ENCODE peak calls at places on chromosomes 12 and 14, in seven cellular contexts. W is SK-N-SH, C is HCT116, H is K562, J is HepG2, O is H1, R is GM12878. A is an unnamed sample.

GRCh38 chr14:61460853-61461611 is 139.7 kb downstream of the PRKCH start:
- DNase-seq in C (no peak), J (peak; percentile 58), R (no peak), W (no peak), H (peak; percentile 13), O (no peak), A (no peak)

GRCh38 chr14:72962829-72963312 is 36.6 kb downstream of the DCAF4 start:
- DNase-seq in H (peak; percentile 62), W (no peak), C (peak; percentile 92), R (no peak), J (peak; percentile 48), O (peak; percentile 54), A (peak; percentile 43)

GRCh38 chr14:93792391-93792790 is 4.1 kb upstream of the PRIMA1 start:
- DNase-seq in J (no peak), R (no peak), C (no peak), W (no peak), H (no peak), O (no peak), A (no peak)

GRCh38 chr12:125128806-125129571 is 63.8 kb downstream of the AACS start:
- DNase-seq in J (no peak), R (no peak), W (no peak), O (no peak), H (no peak), C (no peak), A (no peak)

GRCh38 chr12:116484807-116485206 is 74.4 kb upstream of the MAP1LC3B2 start:
- DNase-seq in O (no peak), W (no peak), R (no peak), J (no peak), H (no peak), C (no peak), A (no peak)

GRCh38 chr14:64983439-64984310 is 3.0 kb upstream of the FNTB start:
- DNase-seq in W (peak; percentile 65), R (no peak), C (peak; percentile 16), J (peak; percentile 45), H (peak; percentile 29), O (no peak), A (peak; percentile 79)

GRCh38 chr12:128120035-128120434 is 146.9 kb upstream of the TMEM132C start:
- DNase-seq in J (no peak), O (no peak), H (no peak), C (no peak), W (no peak), R (no peak), A (no peak)

GRCh38 chr12:130073721-130074120 is 88.5 kb upstream of the FZD10 start:
- DNase-seq in R (no peak), J (no peak), C (no peak), W (no peak), O (no peak), H (no peak), A (no peak)

GRCh38 chr14:105294142-105294597 is 6.6 kb downstream of the BRF1 start:
- DNase-seq in H (no peak), R (no peak), O (no peak), J (no peak), W (peak; percentile 91), C (no peak), A (no peak)

GRCh38 chr12:77124767-77125166 is 59.4 kb upstream of the E2F7 start:
- DNase-seq in O (no peak), W (no peak), J (no peak), R (no peak), H (no peak), C (no peak), A (no peak)

GRCh38 chr12:47903151-47903611 is 1.6 kb downstream of the VDR start:
- DNase-seq in R (no peak), C (no peak), J (no peak), O (no peak), H (peak; percentile 16), W (no peak), A (no peak)

GRCh38 chr14:64082837-64083236 is 211.3 kb downstream of the ESR2 start:
- DNase-seq in W (no peak), R (no peak), C (no peak), J (no peak), O (no peak), H (no peak), A (no peak)

GRCh38 chr14:63605041-63605532 is 36.6 kb downstream of the WDR89 start:
- DNase-seq in R (no peak), O (no peak), J (no peak), H (no peak), C (no peak), W (no peak), A (no peak)

GRCh38 chr14:101932668-101933067 is 31.7 kb upstream of the DYNC1H1 start:
- DNase-seq in W (no peak), J (peak; percentile 31), O (no peak), H (no peak), R (no peak), C (no peak), A (no peak)

GRCh38 chr12:6941267-6941666 is 2.3 kb upstream of the RNU7-1 start:
- DNase-seq in O (no peak), W (no peak), J (no peak), C (no peak), H (no peak), R (no peak), A (no peak)

GRCh38 chr12:6937481-6938352 is 5.9 kb upstream of the RNU7-1 start:
- DNase-seq in C (peak; percentile 92), R (peak; percentile 90), O (no peak), W (peak; percentile 92), J (peak; percentile 91), H (peak; percentile 81), A (peak; percentile 90)

GRCh38 chr12:6936642-6937480 is 6.8 kb upstream of the RNU7-1 start:
- DNase-seq in O (no peak), C (no peak), W (peak; percentile 51), H (no peak), J (no peak), R (no peak), A (no peak)

GRCh38 chr12:6938353-6939186 is 5.0 kb upstream of the RNU7-1 start:
- DNase-seq in C (no peak), O (no peak), J (no peak), R (no peak), W (peak; percentile 14), H (no peak), A (no peak)

DNA sequence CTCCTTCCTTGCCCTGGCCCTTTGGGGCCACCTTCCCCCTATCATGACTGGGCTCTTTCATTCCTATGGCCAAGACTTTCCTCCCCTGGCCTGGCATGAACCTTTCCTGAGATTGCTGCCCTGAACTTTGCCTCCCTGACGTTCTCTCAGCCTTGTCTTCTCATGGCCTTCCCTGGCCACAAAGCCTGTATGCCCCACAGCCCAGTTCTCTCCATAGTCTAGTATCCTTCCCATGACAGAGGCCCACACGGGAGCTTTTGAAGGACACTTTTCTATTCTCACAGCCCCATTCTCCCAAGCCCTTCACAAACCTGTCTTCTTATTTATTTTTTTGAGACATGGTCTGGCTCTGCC is 4.5 kb upstream of the RNU7-1 start:
- DNase-seq in R (no peak), J (no peak), O (no peak), W (no peak), H (no peak), C (no peak), A (no peak)
- TF ChIP-seq JUND in R (no peak), J (no peak), O (no peak), W (no peak), H (no peak), C (no peak), A (no peak)

DNA sequence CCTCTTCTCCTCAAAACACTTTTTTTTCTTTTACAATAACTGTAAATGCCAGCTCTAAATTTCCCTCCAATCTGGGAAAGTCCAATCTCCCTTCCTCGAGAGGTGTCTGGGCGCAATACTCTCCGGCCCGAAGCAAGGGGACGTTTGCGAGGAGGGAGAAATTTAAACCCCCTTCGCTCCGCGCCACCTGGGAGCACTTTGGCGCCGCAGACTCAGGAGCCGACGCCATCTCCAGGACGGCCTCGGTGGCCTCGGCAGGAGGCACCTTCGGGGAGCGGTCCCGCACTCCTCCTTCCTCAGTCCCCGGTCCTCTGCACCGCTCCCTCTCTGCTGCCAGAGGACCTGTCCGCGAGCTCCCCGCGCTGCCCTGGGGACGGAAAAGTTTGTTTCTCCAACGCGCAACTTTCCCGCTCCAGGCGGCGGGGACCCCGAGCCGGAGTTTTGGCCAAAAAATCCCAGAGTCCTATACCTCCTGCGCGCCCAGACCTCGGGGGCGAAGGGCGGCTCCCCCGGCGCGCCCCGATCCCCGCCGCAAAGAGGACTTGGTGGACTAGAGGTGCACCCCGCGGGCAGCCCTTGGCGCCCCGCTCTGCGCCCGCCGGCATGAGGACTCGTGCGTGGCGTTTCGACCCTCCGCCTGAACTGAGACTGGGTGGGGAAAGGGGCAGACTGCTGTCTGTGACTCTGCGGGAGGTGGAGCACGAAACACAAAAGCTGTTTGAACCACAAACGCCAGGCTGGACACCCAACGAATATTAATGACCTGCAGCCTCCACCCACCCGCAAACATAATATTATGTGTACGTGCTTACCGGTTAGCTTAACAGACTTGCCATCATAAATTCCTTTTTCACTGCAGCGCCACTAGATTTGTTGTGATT is 95.1 kb upstream of the HMGA2 start:
- DNase-seq in C (peak; percentile 59), W (no peak), H (no peak), O (no peak), R (no peak), J (no peak), A (no peak)
- TF ChIP-seq JUND in C (peak; percentile 41), W (no peak), H (no peak), O (no peak), R (no peak), J (no peak), A (no peak)

GRCh38 chr14:84403585-84403984 is 1126.4 kb upstream of the FLRT2 start:
- DNase-seq in H (no peak), W (no peak), C (no peak), O (no peak), J (no peak), R (no peak), A (peak; percentile 76)
- TF ChIP-seq JUND in H (no peak), W (no peak), C (no peak), O (no peak), J (no peak), R (no peak), A (no peak)

DNA sequence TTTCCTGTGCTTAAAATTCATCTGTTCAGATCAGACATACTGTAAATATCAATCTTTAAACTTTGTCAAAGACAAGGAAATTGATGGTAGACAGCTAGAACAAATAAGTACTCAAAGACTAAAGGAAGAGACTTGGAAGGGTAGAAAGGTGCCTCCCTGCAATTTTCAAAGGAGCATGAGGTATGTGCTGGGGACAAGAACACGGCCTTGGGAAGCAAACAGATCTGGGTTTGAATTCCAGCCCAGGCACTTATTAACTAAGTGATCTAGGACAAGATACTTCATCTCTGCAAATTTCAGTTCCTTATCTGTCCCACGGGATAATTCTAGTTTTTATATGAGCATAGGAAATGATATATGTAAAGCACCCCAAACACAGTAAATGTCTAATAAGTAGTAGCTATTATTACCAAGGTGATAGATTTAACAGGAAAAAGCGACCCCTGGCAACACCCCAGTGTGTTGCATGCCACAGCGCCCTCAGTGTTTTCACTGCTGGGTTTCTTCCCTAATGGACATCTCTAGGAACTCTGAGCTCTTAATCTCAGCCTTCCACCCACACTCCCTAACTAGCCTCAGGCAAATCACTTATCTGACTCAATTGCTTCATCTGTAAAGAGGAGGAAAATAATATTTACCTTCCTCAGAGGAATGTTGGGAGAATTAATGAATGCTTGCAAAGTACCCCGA is 44.7 kb upstream of the BMP4 start:
- DNase-seq in O (no peak), C (no peak), W (no peak), R (no peak), J (peak; percentile 72), H (no peak), A (no peak)
- TF ChIP-seq JUND in O (no peak), C (no peak), W (no peak), R (no peak), J (no peak), H (no peak), A (no peak)

GRCh38 chr12:113961921-113962710 is 4.0 kb downstream of the RBM19 start:
- DNase-seq in C (no peak), H (no peak), R (peak; percentile 71), W (no peak), O (no peak), J (peak; percentile 20), A (no peak)
- TF ChIP-seq JUND in C (no peak), H (no peak), R (peak; percentile 64), W (no peak), O (no peak), J (no peak), A (no peak)

GRCh38 chr12:62190921-62191746 is 69.1 kb upstream of the USP15 start:
- DNase-seq in O (no peak), H (no peak), W (peak; percentile 31), R (no peak), J (no peak), C (no peak), A (no peak)
- TF ChIP-seq JUND in O (no peak), H (no peak), W (no peak), R (no peak), J (no peak), C (no peak), A (no peak)

A was measured in T47D.